ENCODE peak calls at places on chromosomes 16 and 17, in five cellular contexts. One of them, this sample, is unnamed.

GRCh38 chr17:56213031-56213430 is 59.8 kb downstream of the ANKFN1 start:
- DNase-seq in H9: no peak
- DNase-seq in A673: no peak
- DNase-seq in left ventricle myocardium inferior: no peak
- DNase-seq in CD8-positive, alpha-beta T cell: no peak
- DNase-seq in this sample: no peak

GRCh38 chr17:81487487-81488275 is 24.9 kb downstream of the ACTG1 start:
- DNase-seq in left ventricle myocardium inferior: peak; percentile 85
- DNase-seq in H9: peak; percentile 81
- DNase-seq in CD8-positive, alpha-beta T cell: peak; percentile 38
- DNase-seq in A673: peak; percentile 91
- DNase-seq in this sample: peak; percentile 76

GRCh38 chr16:49921791-49922456 is 66.0 kb upstream of the ZNF423 start:
- DNase-seq in A673: peak; percentile 75
- DNase-seq in H9: peak; percentile 89
- DNase-seq in left ventricle myocardium inferior: peak; percentile 44
- DNase-seq in CD8-positive, alpha-beta T cell: peak; percentile 5
- DNase-seq in this sample: peak; percentile 43

GRCh38 chr16:50884066-50884860 is 142.4 kb downstream of the CYLD start:
- DNase-seq in CD8-positive, alpha-beta T cell: no peak
- DNase-seq in left ventricle myocardium inferior: no peak
- DNase-seq in H9: peak; percentile 65
- DNase-seq in A673: peak; percentile 31
- DNase-seq in this sample: no peak

GRCh38 chr16:13453938-13454553 is 465.9 kb upstream of the ERCC4 start:
- DNase-seq in H9: no peak
- DNase-seq in A673: peak; percentile 23
- DNase-seq in left ventricle myocardium inferior: no peak
- DNase-seq in CD8-positive, alpha-beta T cell: no peak
- DNase-seq in this sample: no peak

GRCh38 chr17:13413001-13413400 is 188.7 kb downstream of the HS3ST3A1 start:
- DNase-seq in H9: no peak
- DNase-seq in A673: no peak
- DNase-seq in CD8-positive, alpha-beta T cell: no peak
- DNase-seq in left ventricle myocardium inferior: no peak
- DNase-seq in this sample: no peak

GRCh38 chr17:81672954-81673353 is 6.4 kb downstream of the CCDC137 start:
- DNase-seq in left ventricle myocardium inferior: no peak
- DNase-seq in H9: no peak
- DNase-seq in CD8-positive, alpha-beta T cell: no peak
- DNase-seq in A673: no peak
- DNase-seq in this sample: no peak

GRCh38 chr17:36610472-36610871 is 9.1 kb downstream of the MRM1 start:
- DNase-seq in left ventricle myocardium inferior: no peak
- DNase-seq in H9: no peak
- DNase-seq in CD8-positive, alpha-beta T cell: no peak
- DNase-seq in A673: no peak
- DNase-seq in this sample: no peak

GRCh38 chr17:4542726-4543191 is 12.4 kb downstream of the MYBBP1A start:
- DNase-seq in A673: no peak
- DNase-seq in left ventricle myocardium inferior: no peak
- DNase-seq in H9: no peak
- DNase-seq in CD8-positive, alpha-beta T cell: no peak
- DNase-seq in this sample: no peak

GRCh38 chr17:7019839-7020519 is 2.9 kb upstream of the BCL6B start:
- DNase-seq in A673: peak; percentile 66
- DNase-seq in left ventricle myocardium inferior: no peak
- DNase-seq in H9: peak; percentile 76
- DNase-seq in CD8-positive, alpha-beta T cell: no peak
- DNase-seq in this sample: peak; percentile 74
- H3K27ac ChIP-seq in A673: peak overlapping the region; percentile 53
- H3K27ac ChIP-seq in left ventricle myocardium inferior: peak overlapping the region; percentile 99
- H3K27ac ChIP-seq in H9: no peak overlapping the region
- H3K27ac ChIP-seq in CD8-positive, alpha-beta T cell: no peak overlapping the region
- H3K27ac ChIP-seq in this sample: peak overlapping the region; percentile 98

DNA sequence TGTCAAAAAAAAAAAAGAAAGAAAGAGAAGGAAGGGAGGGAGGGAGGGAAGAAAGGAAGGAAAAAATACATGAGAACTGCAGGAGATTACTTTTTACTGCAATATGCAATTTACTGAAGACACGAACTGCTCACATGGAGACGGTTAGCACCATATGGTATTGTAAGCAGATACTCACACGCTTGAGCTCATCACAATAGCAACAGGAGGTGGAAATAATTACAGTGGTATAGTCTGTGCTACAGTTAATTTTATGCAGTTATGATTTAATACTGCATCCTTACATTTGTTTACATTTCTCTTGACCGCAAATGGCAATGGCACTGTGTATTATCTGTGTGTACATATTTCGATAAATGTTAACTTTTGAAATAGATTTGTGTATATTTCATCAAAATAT is 21.4 kb upstream of the SLC46A1 start:
- DNase-seq in left ventricle myocardium inferior: no peak
- DNase-seq in CD8-positive, alpha-beta T cell: no peak
- DNase-seq in A673: peak; percentile 32
- DNase-seq in H9: no peak
- DNase-seq in this sample: no peak
- H3K4me1 ChIP-seq in left ventricle myocardium inferior: no peaks in the 10 kb centered on the region
- H3K4me1 ChIP-seq in CD8-positive, alpha-beta T cell: no peaks in the 10 kb centered on the region
- H3K4me1 ChIP-seq in A673: no peaks in the 10 kb centered on the region
- H3K4me1 ChIP-seq in H9: no peaks in the 10 kb centered on the region
- H3K4me1 ChIP-seq in this sample: no peaks in the 10 kb centered on the region

GRCh38 chr16:84992700-84993075 is 18.6 kb downstream of the ZDHHC7 start:
- DNase-seq in left ventricle myocardium inferior: no peak
- DNase-seq in A673: no peak
- DNase-seq in CD8-positive, alpha-beta T cell: no peak
- DNase-seq in H9: no peak
- DNase-seq in this sample: no peak
- H3K27ac ChIP-seq in left ventricle myocardium inferior: peak overlapping the region; percentile 15
- H3K27ac ChIP-seq in A673: no peak overlapping the region
- H3K27ac ChIP-seq in CD8-positive, alpha-beta T cell: no peak overlapping the region
- H3K27ac ChIP-seq in H9: no peak overlapping the region
- H3K27ac ChIP-seq in this sample: no peak overlapping the region

GRCh38 chr16:73064996-73065349 is 17.0 kb upstream of the ZFHX3 start:
- DNase-seq in H9: peak; percentile 60
- DNase-seq in left ventricle myocardium inferior: no peak
- DNase-seq in CD8-positive, alpha-beta T cell: no peak
- DNase-seq in A673: no peak
- DNase-seq in this sample: no peak

GRCh38 chr16:73063854-73064226 is 15.9 kb upstream of the ZFHX3 start:
- DNase-seq in A673: no peak
- DNase-seq in CD8-positive, alpha-beta T cell: no peak
- DNase-seq in left ventricle myocardium inferior: no peak
- DNase-seq in H9: no peak
- DNase-seq in this sample: no peak

GRCh38 chr16:73064227-73064995 is 16.5 kb upstream of the ZFHX3 start:
- DNase-seq in A673: no peak
- DNase-seq in H9: peak; percentile 69
- DNase-seq in CD8-positive, alpha-beta T cell: no peak
- DNase-seq in left ventricle myocardium inferior: peak; percentile 39
- DNase-seq in this sample: no peak

GRCh38 chr16:73062640-73063283 is 14.8 kb upstream of the ZFHX3 start:
- DNase-seq in left ventricle myocardium inferior: no peak
- DNase-seq in A673: no peak
- DNase-seq in H9: peak; percentile 82
- DNase-seq in CD8-positive, alpha-beta T cell: no peak
- DNase-seq in this sample: peak; percentile 20

GRCh38 chr16:73063284-73063733 is 15.4 kb upstream of the ZFHX3 start:
- DNase-seq in CD8-positive, alpha-beta T cell: no peak
- DNase-seq in H9: peak; percentile 50
- DNase-seq in A673: no peak
- DNase-seq in left ventricle myocardium inferior: no peak
- DNase-seq in this sample: no peak
- H3K4me1 ChIP-seq in CD8-positive, alpha-beta T cell: no peaks in the 10 kb centered on the region
- H3K4me1 ChIP-seq in H9: peaks cover 2% of the 10 kb centered on the region
- H3K4me1 ChIP-seq in A673: peaks cover 11% of the 10 kb centered on the region
- H3K4me1 ChIP-seq in left ventricle myocardium inferior: peaks cover 71% of the 10 kb centered on the region
- H3K4me1 ChIP-seq in this sample: peaks cover 60% of the 10 kb centered on the region

GRCh38 chr17:29613371-29613837 is 9.3 kb downstream of the CORO6 start:
- DNase-seq in A673: no peak
- DNase-seq in left ventricle myocardium inferior: peak; percentile 97
- DNase-seq in H9: peak; percentile 98
- DNase-seq in CD8-positive, alpha-beta T cell: peak; percentile 84
- DNase-seq in this sample: peak; percentile 95
- H3K27ac ChIP-seq in A673: no peak overlapping the region
- H3K27ac ChIP-seq in left ventricle myocardium inferior: peak overlapping the region; percentile 67
- H3K27ac ChIP-seq in H9: no peak overlapping the region
- H3K27ac ChIP-seq in CD8-positive, alpha-beta T cell: no peak overlapping the region
- H3K27ac ChIP-seq in this sample: peak overlapping the region; percentile 11

GRCh38 chr16:18789850-18790706 is at the start of gene RPS15A:
- DNase-seq in CD8-positive, alpha-beta T cell: peak; percentile 86
- DNase-seq in A673: peak; percentile 98
- DNase-seq in left ventricle myocardium inferior: peak; percentile 93
- DNase-seq in H9: peak; percentile 97
- DNase-seq in this sample: peak; percentile 88
- H3K4me1 ChIP-seq in CD8-positive, alpha-beta T cell: peaks cover 39% of the 10 kb centered on the region
- H3K4me1 ChIP-seq in A673: peaks cover 30% of the 10 kb centered on the region
- H3K4me1 ChIP-seq in left ventricle myocardium inferior: peaks cover 56% of the 10 kb centered on the region
- H3K4me1 ChIP-seq in H9: peaks cover 5% of the 10 kb centered on the region
- H3K4me1 ChIP-seq in this sample: peaks cover 41% of the 10 kb centered on the region

GRCh38 chr17:60077672-60078519 is 825 bp downstream of the HEATR6 start:
- DNase-seq in A673: no peak
- DNase-seq in left ventricle myocardium inferior: no peak
- DNase-seq in CD8-positive, alpha-beta T cell: no peak
- DNase-seq in H9: no peak
- DNase-seq in this sample: no peak

GRCh38 chr17:60079401-60079861 is 710 bp upstream of the HEATR6 start:
- DNase-seq in left ventricle myocardium inferior: no peak
- DNase-seq in CD8-positive, alpha-beta T cell: no peak
- DNase-seq in A673: peak; percentile 9
- DNase-seq in H9: no peak
- DNase-seq in this sample: no peak

GRCh38 chr17:60076811-60077210 is 1.9 kb downstream of the HEATR6 start:
- DNase-seq in A673: no peak
- DNase-seq in CD8-positive, alpha-beta T cell: no peak
- DNase-seq in H9: no peak
- DNase-seq in left ventricle myocardium inferior: no peak
- DNase-seq in this sample: no peak

GRCh38 chr17:60075981-60076380 is 2.7 kb downstream of the HEATR6 start:
- DNase-seq in H9: no peak
- DNase-seq in CD8-positive, alpha-beta T cell: no peak
- DNase-seq in A673: no peak
- DNase-seq in left ventricle myocardium inferior: no peak
- DNase-seq in this sample: no peak

DNA sequence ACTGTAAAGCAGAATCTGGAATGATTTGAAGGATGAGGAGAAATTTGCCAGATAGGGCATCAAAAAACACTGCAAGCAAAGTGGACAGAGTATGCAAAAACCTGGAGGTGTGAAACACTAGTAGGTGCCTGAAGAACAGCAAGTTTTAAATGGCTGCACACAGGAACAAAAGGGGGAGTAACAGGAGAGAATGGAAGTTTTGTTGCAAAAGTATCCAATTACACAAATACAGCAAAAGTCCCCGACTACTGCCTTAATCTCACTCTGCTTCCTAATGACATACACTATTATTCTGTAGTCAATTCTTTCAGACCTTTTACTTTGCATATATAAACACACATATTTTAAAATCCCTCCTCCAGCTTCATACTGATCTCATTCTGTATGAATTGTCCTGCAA is 1.5 kb downstream of the HEATR6 start:
- DNase-seq in left ventricle myocardium inferior: no peak
- DNase-seq in CD8-positive, alpha-beta T cell: no peak
- DNase-seq in A673: peak; percentile 17
- DNase-seq in H9: no peak
- DNase-seq in this sample: no peak
- H3K27ac ChIP-seq in left ventricle myocardium inferior: no peak overlapping the region
- H3K27ac ChIP-seq in CD8-positive, alpha-beta T cell: no peak overlapping the region
- H3K27ac ChIP-seq in A673: peak overlapping the region; percentile 72
- H3K27ac ChIP-seq in H9: no peak overlapping the region
- H3K27ac ChIP-seq in this sample: no peak overlapping the region

GRCh38 chr16:30340621-30341020 is 14.5 kb downstream of the CD2BP2 start:
- DNase-seq in CD8-positive, alpha-beta T cell: no peak
- DNase-seq in left ventricle myocardium inferior: no peak
- DNase-seq in A673: no peak
- DNase-seq in H9: peak; percentile 27
- DNase-seq in this sample: no peak
- H3K4me1 ChIP-seq in CD8-positive, alpha-beta T cell: peaks cover 9% of the 10 kb centered on the region
- H3K4me1 ChIP-seq in left ventricle myocardium inferior: peaks cover 5% of the 10 kb centered on the region
- H3K4me1 ChIP-seq in A673: no peaks in the 10 kb centered on the region
- H3K4me1 ChIP-seq in H9: no peaks in the 10 kb centered on the region
- H3K4me1 ChIP-seq in this sample: no peaks in the 10 kb centered on the region